ENCODE peak calls at places on chromosomes 11 and 22, in seven cellular contexts. V, S, B, W, G, X and O are unnamed samples.

GRCh38 chr11:45805305-45806071 is 539 bp downstream of the SLC35C1 start:
- DNase-seq in W (peak), S (peak), G (no peak), V (peak), B (peak), X (peak), O (peak)

GRCh38 chr22:19871023-19871844 is 16.6 kb upstream of the GNB1L start:
- DNase-seq in B (no peak), S (peak), W (no peak), X (no peak), G (no peak), V (no peak), O (no peak)

GRCh38 chr11:69075421-69076128 is 26.8 kb downstream of the TPCN2 start:
- DNase-seq in S (peak), G (peak), W (peak), V (peak), B (peak), X (peak), O (peak)

GRCh38 chr11:31943056-31943780 is 132.1 kb upstream of the PAX6 start:
- DNase-seq in X (no peak), G (no peak), W (no peak), S (no peak), V (no peak), B (no peak), O (no peak)

GRCh38 chr11:110491577-110492352 is 62.0 kb downstream of the FDX1 start:
- DNase-seq in W (no peak), V (no peak), G (no peak), S (no peak), B (no peak), X (no peak), O (no peak)

GRCh38 chr11:112087212-112087611 is 539 bp downstream of the SDHD start:
- DNase-seq in B (no peak), G (no peak), X (no peak), W (no peak), V (peak), S (no peak), O (no peak)

GRCh38 chr11:43573233-43573632 is 107.3 kb upstream of the HSD17B12 start:
- DNase-seq in W (no peak), G (no peak), S (no peak), B (peak), X (no peak), V (peak), O (no peak)

GRCh38 chr11:65071907-65072630 is 11.8 kb downstream of the CDCA5 start:
- DNase-seq in G (no peak), B (no peak), V (no peak), W (no peak), X (no peak), S (no peak), O (no peak)

GRCh38 chr11:125224391-125225015 is 60.0 kb downstream of the PKNOX2 start:
- DNase-seq in S (peak), B (peak), W (peak), V (peak), G (no peak), X (peak), O (peak)

GRCh38 chr11:7564803-7565202 is 51.0 kb downstream of the PPFIBP2 start:
- DNase-seq in B (no peak), V (no peak), G (no peak), W (no peak), S (no peak), X (no peak), O (no peak)

GRCh38 chr22:20212754-20213699 is 55.1 kb downstream of the RTN4R start:
- DNase-seq in V (no peak), W (no peak), X (no peak), S (no peak), B (no peak), G (no peak), O (no peak)

GRCh38 chr11:2085251-2086066 is 53.7 kb downstream of the IGF2 start:
- DNase-seq in V (no peak), B (no peak), X (no peak), W (no peak), G (no peak), S (peak), O (no peak)

GRCh38 chr11:57763568-57763967 is 2.0 kb downstream of the CTNND1 start:
- DNase-seq in V (no peak), S (no peak), B (peak), X (peak), G (no peak), W (no peak), O (peak)

GRCh38 chr11:46296520-46297448 is 19.3 kb downstream of the CREB3L1 start:
- DNase-seq in W (peak), S (peak), B (peak), V (no peak), G (no peak), X (peak), O (peak)

GRCh38 chr11:107821199-107821926 is 37.2 kb downstream of the SLC35F2 start:
- DNase-seq in W (no peak), S (no peak), B (peak), V (no peak), X (no peak), G (no peak), O (peak)

GRCh38 chr11:46890665-46891064 is 27.7 kb downstream of the LRP4 start:
- DNase-seq in G (no peak), V (no peak), B (no peak), S (no peak), W (no peak), X (no peak), O (peak)

GRCh38 chr11:40227730-40228129 is 1231.7 kb downstream of the LRRC4C start:
- DNase-seq in W (no peak), X (no peak), V (no peak), S (no peak), B (no peak), G (no peak), O (no peak)

GRCh38 chr11:68099057-68099456 is 22.1 kb downstream of the CHKA start:
- DNase-seq in G (no peak), V (no peak), X (no peak), W (no peak), S (no peak), B (no peak), O (no peak)

GRCh38 chr11:82539669-82540068 is 194.0 kb downstream of the FAM181B start:
- DNase-seq in W (no peak), V (no peak), G (no peak), X (no peak), B (no peak), S (no peak), O (no peak)

GRCh38 chr11:57567512-57568329 is at the start of gene UBE2L6:
- DNase-seq in B (no peak), G (peak), W (peak), X (no peak), V (peak), S (peak), O (peak)

GRCh38 chr11:82732734-82733443 is 775 bp downstream of the FAM181B start:
- DNase-seq in W (no peak), G (peak), X (no peak), S (peak), B (no peak), V (no peak), O (no peak)

GRCh38 chr11:2091786-2092463 is 47.3 kb downstream of the IGF2 start:
- DNase-seq in B (no peak), G (no peak), W (no peak), S (no peak), X (no peak), V (no peak), O (no peak)

GRCh38 chr11:125063429-125064043 is 431 bp downstream of the SLC37A2 start:
- DNase-seq in S (no peak), B (no peak), G (no peak), V (peak), X (no peak), W (no peak), O (no peak)

DNA sequence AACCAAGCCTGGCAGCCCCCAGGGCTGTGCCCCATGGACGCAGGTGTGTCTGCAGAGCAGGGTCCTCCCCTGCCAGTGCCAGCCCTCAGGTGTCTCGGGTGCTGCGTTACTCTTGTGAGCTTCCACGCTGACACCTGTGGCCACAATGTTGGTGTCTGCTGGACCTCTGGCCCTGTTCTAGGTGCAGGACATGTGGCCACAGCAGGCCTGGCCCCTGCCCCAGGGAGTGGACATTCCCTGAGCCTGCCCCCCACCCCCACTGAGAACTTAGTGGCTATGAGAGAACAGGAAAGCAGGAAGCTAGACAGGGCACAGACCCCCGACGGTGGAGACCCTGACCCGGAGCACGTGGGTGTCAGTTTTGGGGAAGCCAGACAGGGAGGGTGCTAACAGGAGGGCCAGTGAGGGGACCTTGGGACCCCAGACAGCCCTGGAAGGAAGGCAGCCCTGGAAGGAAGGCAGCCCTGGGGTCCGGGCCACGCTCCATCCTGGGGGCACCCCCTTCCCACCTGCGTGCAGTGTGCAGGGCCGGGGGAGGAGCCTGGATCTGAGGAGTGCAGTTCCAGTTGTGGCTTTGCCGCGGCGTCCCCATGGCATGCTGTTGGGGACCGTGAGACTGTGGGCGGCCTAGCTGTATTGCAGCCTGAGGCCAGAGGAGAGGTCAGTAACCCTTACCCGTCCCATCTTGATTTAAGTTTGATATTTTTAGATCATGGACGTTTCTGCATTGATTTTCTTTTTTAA is 43.9 kb upstream of the PPARA start:
- DNase-seq in G (no peak), S (no peak), X (no peak), V (no peak), B (no peak), W (no peak), O (no peak)
- H3K4me3 ChIP-seq in G (no peak), S (no peak), X (no peak), V (no peak), B (no peak), W (no peak), O (no peak)

GRCh38 chr11:113587318-113587739 is 112.1 kb upstream of the DRD2 start:
- DNase-seq in W (no peak), G (no peak), V (no peak), X (peak), B (no peak), S (no peak), O (peak)
- TF ChIP-seq CTCF in W (no peak), G (no peak), V (no peak), X (peak), B (no peak), S (no peak), O (no peak)

GRCh38 chr11:129141748-129142475 is 50.2 kb downstream of the ARHGAP32 start:
- DNase-seq in V (no peak), B (peak), X (no peak), S (no peak), W (no peak), G (no peak), O (peak)
- H3K4me3 ChIP-seq in V (no peak), B (no peak), X (no peak), S (no peak), W (no peak), G (no peak), O (no peak)

DNA sequence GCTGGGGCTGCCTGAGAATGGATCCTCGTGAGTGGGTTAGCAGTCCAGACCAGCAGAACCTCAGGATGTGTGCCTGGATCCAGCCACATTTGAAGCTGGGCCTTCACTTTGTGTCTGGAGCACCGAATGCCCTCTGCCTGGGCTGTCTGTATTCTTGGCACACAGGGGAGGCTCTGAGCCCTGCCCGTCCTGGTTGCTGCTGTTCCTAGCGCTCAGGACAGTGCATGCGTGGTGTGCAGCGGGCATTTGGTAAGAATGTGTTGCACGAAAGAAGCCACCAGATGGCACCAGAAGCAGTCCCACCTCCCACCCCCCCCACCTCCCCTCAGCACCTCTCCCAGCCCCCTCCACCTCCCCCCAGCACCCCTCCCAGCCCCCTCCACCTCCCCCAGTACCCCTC is 4.1 kb upstream of the MAPK11 start:
- DNase-seq in W (peak), B (peak), X (peak), S (peak), G (peak), V (peak), O (peak)
- TF ChIP-seq CTCF in W (peak), B (peak), X (peak), S (no peak), G (peak), V (peak), O (peak)

GRCh38 chr11:17351171-17351509 is 460 bp upstream of the NCR3LG1 start:
- DNase-seq in G (no peak), B (no peak), V (no peak), S (no peak), W (no peak), X (no peak), O (no peak)
- H3K4me3 ChIP-seq in G (peak), B (peak), V (peak), S (peak), W (peak), X (peak), O (peak)

GRCh38 chr22:31749636-31750364 is at the start of gene PRR14L:
- DNase-seq in X (peak), B (peak), W (peak), V (peak), G (peak), S (peak), O (peak)
- TF ChIP-seq CTCF in X (no peak), B (no peak), W (peak), V (no peak), G (no peak), S (no peak), O (peak)

GRCh38 chr22:37483594-37484114 is 2.5 kb downstream of the MFNG start:
- DNase-seq in X (no peak), W (no peak), B (no peak), V (no peak), S (no peak), G (no peak), O (no peak)
- H3K4me3 ChIP-seq in X (no peak), W (peak), B (no peak), V (no peak), S (no peak), G (peak), O (no peak)

GRCh38 chr11:134139873-134140331 is 71.0 kb downstream of the JAM3 start:
- DNase-seq in W (peak), V (peak), S (peak), X (peak), B (peak), G (peak), O (peak)
- TF ChIP-seq CTCF in W (peak), V (peak), S (peak), X (peak), B (peak), G (peak), O (peak)

GRCh38 chr11:73312806-73313403 is 4.8 kb downstream of the ARHGEF17 start:
- DNase-seq in B (no peak), G (no peak), S (no peak), V (no peak), X (peak), W (no peak), O (peak)

GRCh38 chr11:73313652-73314051 is 5.6 kb downstream of the ARHGEF17 start:
- DNase-seq in X (no peak), W (no peak), S (no peak), B (no peak), G (no peak), V (peak), O (no peak)

GRCh38 chr11:73311394-73311869 is 3.4 kb downstream of the ARHGEF17 start:
- DNase-seq in V (no peak), B (no peak), W (no peak), G (no peak), S (no peak), X (no peak), O (no peak)

GRCh38 chr11:73310661-73311393 is 2.8 kb downstream of the ARHGEF17 start:
- DNase-seq in B (no peak), X (no peak), W (no peak), G (no peak), V (no peak), S (no peak), O (no peak)

GRCh38 chr11:73312036-73312435 is 4.0 kb downstream of the ARHGEF17 start:
- DNase-seq in W (no peak), V (no peak), S (no peak), B (no peak), X (no peak), G (no peak), O (no peak)
- H3K4me3 ChIP-seq in W (peak), V (peak), S (peak), B (peak), X (peak), G (peak), O (peak)

GRCh38 chr11:74842967-74843366 is 94.3 kb downstream of the RNF169 start:
- DNase-seq in G (no peak), W (no peak), X (no peak), V (no peak), S (no peak), B (no peak), O (no peak)
- TF ChIP-seq CTCF in G (no peak), W (no peak), X (no peak), V (no peak), S (no peak), B (no peak), O (peak)